ENCODE peak calls at places on chromosome 13, in nine cellular contexts. M is mesothelial cell of epicardium, J is HL-60, G is foreskin fibroblast, O is fibroblast of mammary gland, V is AG10803, B is cardiac muscle cell, P is endothelial cell, F is RWPE1. W is an unnamed sample.

GRCh38 chr13:36789061-36789460 is 30.0 kb upstream of the RFXAP start:
- DNase-seq in V (no peak), G (peak), J (no peak), O (peak), M (no peak), B (no peak), P (no peak), F (no peak), W (no peak)

GRCh38 chr13:19726611-19727010 is 56.1 kb downstream of the PSPC1 start:
- DNase-seq in M (no peak), O (peak), P (no peak), G (no peak), J (no peak), B (peak), F (no peak), V (peak), W (no peak)

GRCh38 chr13:34779171-34779570 is 162.9 kb upstream of the NBEA start:
- DNase-seq in J (no peak), B (peak), O (no peak), V (no peak), P (no peak), G (no peak), F (no peak), M (no peak), W (no peak)

GRCh38 chr13:99496322-99497142 is 4.7 kb upstream of the TM9SF2 start:
- DNase-seq in M (no peak), P (no peak), B (peak), F (no peak), V (peak), G (peak), O (peak), J (peak), W (no peak)

GRCh38 chr13:48559638-48560320 is 26.9 kb upstream of the RCBTB2 start:
- DNase-seq in M (no peak), V (peak), F (peak), G (peak), O (peak), P (no peak), B (peak), J (no peak), W (no peak)

GRCh38 chr13:113933901-113934300 is 40.0 kb downstream of the C13orf46 start:
- DNase-seq in P (no peak), M (no peak), G (no peak), V (no peak), F (no peak), B (no peak), O (no peak), J (no peak), W (no peak)

GRCh38 chr13:28983661-28984060 is 163.5 kb downstream of the MTUS2 start:
- DNase-seq in V (no peak), O (no peak), F (no peak), M (no peak), B (no peak), J (no peak), G (no peak), P (no peak), W (no peak)

GRCh38 chr13:30047154-30047874 is 196.9 kb upstream of the UBL3 start:
- DNase-seq in P (no peak), M (no peak), V (no peak), B (peak), G (no peak), J (peak), F (no peak), O (no peak), W (no peak)

GRCh38 chr13:60226507-60226906 is 62.8 kb upstream of the DIAPH3 start:
- DNase-seq in V (peak), P (peak), B (peak), M (no peak), G (peak), F (peak), J (no peak), O (peak), W (no peak)

GRCh38 chr13:88097541-88097940 is 426.4 kb downstream of the SLITRK5 start:
- DNase-seq in G (no peak), M (no peak), B (no peak), O (no peak), P (no peak), J (no peak), F (no peak), V (no peak), W (no peak)

GRCh38 chr13:82571653-82572052 is 1310.6 kb downstream of the SLITRK1 start:
- DNase-seq in F (no peak), J (no peak), M (no peak), P (no peak), G (no peak), B (no peak), V (no peak), O (no peak), W (no peak)

GRCh38 chr13:78650725-78651083 is 8.3 kb downstream of the OBI1 start:
- DNase-seq in G (no peak), J (no peak), V (no peak), M (no peak), O (no peak), P (no peak), B (no peak), F (no peak), W (no peak)

GRCh38 chr13:70108276-70108845 is at the start of gene KLHL1:
- DNase-seq in G (no peak), F (no peak), O (no peak), B (no peak), M (no peak), J (no peak), P (no peak), V (no peak), W (no peak)

GRCh38 chr13:26440111-26440510 is 117.4 kb upstream of the WASF3 start:
- DNase-seq in M (no peak), B (no peak), F (no peak), J (no peak), G (no peak), V (peak), O (no peak), P (no peak), W (no peak)

GRCh38 chr13:27264181-27264580 is 6.4 kb upstream of the RASL11A start:
- DNase-seq in P (no peak), B (peak), M (no peak), G (peak), J (no peak), F (no peak), V (peak), O (peak), W (no peak)

GRCh38 chr13:98299243-98299953 is 122.3 kb upstream of the RNF113B start:
- DNase-seq in P (no peak), M (no peak), B (peak), G (peak), J (no peak), F (no peak), V (no peak), O (no peak), W (no peak)

GRCh38 chr13:110113284-110113764 is 193.6 kb downstream of the COL4A1 start:
- DNase-seq in B (peak), G (peak), P (no peak), M (no peak), V (peak), O (peak), J (peak), F (peak), W (peak)

GRCh38 chr13:23902975-23903905 is 5.9 kb upstream of the C1QTNF9B start:
- DNase-seq in G (no peak), P (peak), J (no peak), V (no peak), F (no peak), B (no peak), M (no peak), O (no peak), W (no peak)

GRCh38 chr13:23901365-23901764 is 4.1 kb upstream of the C1QTNF9B start:
- DNase-seq in F (peak), O (peak), V (no peak), G (peak), M (no peak), J (no peak), P (no peak), B (no peak), W (peak)

GRCh38 chr13:23903906-23904280 is 6.6 kb upstream of the C1QTNF9B start:
- DNase-seq in M (no peak), O (no peak), F (no peak), P (peak), B (no peak), V (no peak), J (no peak), G (no peak), W (no peak)

GRCh38 chr13:23898101-23898500 is 799 bp upstream of the C1QTNF9B start:
- DNase-seq in B (peak), J (no peak), M (no peak), V (peak), F (no peak), P (no peak), O (peak), G (peak), W (no peak)

DNA sequence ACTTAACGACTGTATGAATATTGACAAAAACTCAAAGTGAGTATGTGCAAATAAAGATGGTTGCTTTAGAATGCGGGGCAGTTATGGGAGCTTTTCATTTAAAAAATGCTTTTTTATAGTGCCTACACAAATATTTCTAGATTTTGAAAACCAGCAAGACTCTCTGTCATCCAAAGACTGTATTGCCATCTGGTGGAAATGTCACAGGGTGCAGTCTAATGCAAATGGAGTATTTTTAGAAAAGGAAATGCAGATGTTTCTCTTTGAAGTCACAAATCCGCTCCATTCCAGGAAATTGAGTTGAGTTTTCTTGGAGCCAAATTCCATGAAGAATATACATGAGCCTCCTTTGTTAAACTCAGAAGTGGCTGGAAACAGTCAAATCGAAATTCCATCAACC is 2.3 kb upstream of the C1QTNF9B start:
- DNase-seq in F (peak), P (peak), J (no peak), G (peak), M (no peak), O (peak), B (peak), V (peak), W (no peak)
- TF ChIP-seq CTCF in F (peak), P (peak), J (peak), G (peak), M (peak), O (peak), B (peak), V (peak), W (peak)

GRCh38 chr13:42832341-42833153 is 51.2 kb downstream of the FAM216B start:
- DNase-seq in F (no peak), M (no peak), V (peak), O (peak), P (no peak), J (no peak), B (peak), G (peak), W (no peak)

GRCh38 chr13:42835012-42835411 is 53.6 kb downstream of the FAM216B start:
- DNase-seq in B (no peak), O (peak), J (no peak), F (no peak), P (no peak), V (no peak), M (no peak), G (no peak), W (no peak)

DNA sequence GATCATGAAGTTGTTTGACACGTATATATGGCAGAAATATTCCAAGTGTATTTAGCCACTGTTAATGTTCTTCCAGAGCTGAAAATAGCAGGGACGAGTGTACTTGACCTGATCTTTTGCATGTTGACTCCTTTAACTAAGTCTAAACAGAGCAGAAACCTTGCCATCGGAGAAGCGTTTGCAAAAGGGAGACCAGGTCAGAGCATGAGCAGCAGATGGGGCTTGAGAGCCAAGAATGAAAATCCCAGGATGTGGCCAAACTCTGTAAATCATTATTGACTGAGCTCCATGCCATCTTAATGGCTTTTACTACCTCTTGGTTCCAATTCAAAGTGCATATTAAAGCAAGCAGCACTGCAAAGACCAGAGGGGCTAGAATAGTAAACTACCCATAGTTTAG is 55.5 kb downstream of the FAM216B start:
- DNase-seq in J (no peak), B (peak), O (peak), G (peak), M (no peak), V (peak), F (no peak), P (no peak), W (no peak)
- TF ChIP-seq CTCF in J (no peak), B (peak), O (peak), G (peak), M (no peak), V (peak), F (peak), P (no peak), W (peak)

GRCh38 chr13:31947105-31947504 is 84.5 kb upstream of the FRY start:
- DNase-seq in B (no peak), G (peak), P (no peak), O (no peak), M (no peak), V (peak), J (no peak), F (no peak), W (no peak)
- TF ChIP-seq CTCF in B (no peak), G (peak), P (no peak), O (no peak), M (no peak), V (peak), J (no peak), F (no peak), W (peak)

DNA sequence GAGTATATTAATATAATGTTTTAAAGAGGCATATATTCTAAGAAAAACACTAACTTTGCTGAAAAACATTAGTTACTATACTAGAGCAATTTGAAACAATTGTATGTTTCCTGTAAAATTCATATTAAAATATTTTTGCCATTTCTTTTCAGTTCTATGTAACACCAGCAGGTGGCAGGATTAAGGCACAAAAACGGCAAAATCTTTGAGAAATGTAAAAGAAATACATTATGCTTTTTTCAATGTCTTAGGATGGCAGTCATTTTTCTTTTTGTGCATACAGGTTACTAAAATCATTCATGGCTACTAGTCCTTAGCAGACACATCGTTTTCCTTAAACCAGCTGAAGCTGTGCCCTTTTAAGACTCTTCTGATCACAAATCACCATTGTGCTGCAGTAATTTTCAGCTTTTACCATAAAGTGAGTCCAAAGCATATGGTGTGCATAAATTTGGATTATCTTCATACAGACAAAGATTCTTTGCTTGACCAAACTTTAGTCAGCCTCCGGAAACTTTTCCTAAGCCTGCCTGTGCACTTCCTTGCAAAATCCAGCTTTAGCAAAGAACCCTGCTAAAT is 800.7 kb upstream of the SLITRK5 start:
- DNase-seq in M (no peak), F (no peak), P (no peak), O (peak), J (no peak), B (peak), G (peak), V (peak), W (no peak)
- TF ChIP-seq CTCF in M (peak), F (peak), P (peak), O (peak), J (peak), B (peak), G (peak), V (peak), W (peak)

GRCh38 chr13:102122147-102122546 is 279.7 kb downstream of the FGF14 start:
- DNase-seq in G (no peak), F (no peak), O (no peak), J (no peak), M (no peak), P (no peak), V (no peak), B (no peak), W (no peak)

DNA sequence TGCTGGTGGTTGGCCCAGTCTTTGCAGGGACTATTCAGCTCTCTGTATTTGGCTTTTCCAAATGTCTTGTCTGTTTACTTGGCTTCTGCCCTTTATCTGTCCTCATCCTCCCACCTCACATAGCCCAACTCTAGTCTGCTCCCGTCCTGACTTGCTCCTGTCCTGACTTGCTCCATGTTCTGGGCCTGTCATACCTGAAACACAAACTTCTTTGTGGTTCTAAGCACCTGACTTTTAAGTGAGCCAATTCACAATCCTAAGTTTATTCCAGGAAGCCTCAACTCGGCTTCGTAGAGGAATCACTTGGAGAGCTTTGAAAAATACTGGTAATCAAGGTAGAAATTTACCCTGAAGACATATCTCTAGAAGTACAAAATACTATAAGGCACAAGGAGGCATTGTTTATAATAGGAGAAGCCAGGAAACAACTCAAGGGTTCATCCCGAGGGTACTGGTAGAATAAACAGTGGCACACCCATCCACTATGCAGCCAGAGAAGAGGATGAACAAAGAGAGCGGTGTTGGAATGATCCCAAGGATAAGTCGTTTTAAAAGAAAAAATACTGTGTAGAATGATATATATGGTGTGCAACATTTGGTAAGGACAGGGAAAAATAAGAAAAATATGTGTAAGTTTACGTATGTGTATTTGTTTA is 284.5 kb downstream of the FGF14 start:
- DNase-seq in V (no peak), M (no peak), F (peak), J (no peak), P (no peak), O (no peak), B (no peak), G (no peak), W (peak)
- TF ChIP-seq CTCF in V (no peak), M (no peak), F (no peak), J (no peak), P (no peak), O (no peak), B (no peak), G (no peak), W (no peak)

GRCh38 chr13:43267916-43268315 is 244.5 kb downstream of the DNAJC15 start:
- DNase-seq in O (no peak), B (no peak), P (no peak), V (no peak), F (no peak), M (no peak), J (no peak), G (no peak), W (no peak)

GRCh38 chr13:43269037-43269476 is 245.7 kb downstream of the DNAJC15 start:
- DNase-seq in P (no peak), M (peak), J (no peak), G (peak), V (peak), B (peak), F (peak), O (peak), W (no peak)

GRCh38 chr13:43268632-43269031 is 245.2 kb downstream of the DNAJC15 start:
- DNase-seq in J (no peak), P (no peak), O (no peak), F (no peak), G (peak), B (peak), V (peak), M (no peak), W (no peak)

GRCh38 chr13:43271152-43271551 is 247.8 kb downstream of the DNAJC15 start:
- DNase-seq in V (no peak), O (no peak), G (no peak), B (no peak), M (no peak), F (no peak), P (no peak), J (no peak), W (no peak)

GRCh38 chr13:43270043-43270830 is 246.9 kb downstream of the DNAJC15 start:
- DNase-seq in B (peak), P (no peak), G (no peak), O (no peak), J (no peak), F (no peak), M (no peak), V (no peak), W (no peak)
- TF ChIP-seq CTCF in B (no peak), P (no peak), G (no peak), O (no peak), J (no peak), F (no peak), M (no peak), V (no peak), W (no peak)

GRCh38 chr13:24529478-24529877 is 16.9 kb upstream of the PARP4 start:
- DNase-seq in O (no peak), M (no peak), P (no peak), G (no peak), B (no peak), V (no peak), J (no peak), F (no peak), W (no peak)
- TF ChIP-seq CTCF in O (no peak), M (no peak), P (no peak), G (no peak), B (no peak), V (no peak), J (no peak), F (no peak), W (no peak)

DNA sequence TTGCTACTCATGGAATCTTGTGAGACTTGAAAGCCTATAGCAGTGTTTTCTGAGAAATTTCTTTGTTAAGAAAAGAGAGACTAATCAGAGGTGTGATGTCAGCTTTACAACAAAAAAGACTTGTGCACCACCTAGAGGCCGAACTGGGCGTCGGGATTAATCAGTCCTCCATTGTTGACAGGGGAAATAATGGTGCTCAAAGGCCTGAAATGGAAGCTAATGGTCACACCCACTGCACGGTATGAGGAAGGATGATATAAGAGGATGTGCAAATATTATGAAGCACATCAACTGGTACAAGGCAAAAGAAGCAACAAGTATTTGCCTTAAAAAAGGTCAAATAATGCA is 480.2 kb upstream of the MIR17HG start:
- DNase-seq in P (peak), J (peak), G (peak), M (peak), F (peak), B (peak), V (peak), O (peak), W (no peak)
- TF ChIP-seq CTCF in P (peak), J (no peak), G (peak), M (peak), F (peak), B (peak), V (peak), O (peak), W (peak)

W was measured in keratinocyte.